ENCODE peak calls at places on chromosomes 12 and 14, in six cellular contexts. One of them, this sample, is unnamed.

GRCh38 chr12:52025301-52026172 is 18.8 kb downstream of the TAMALIN start:
- DNase-seq in transverse colon: peak
- DNase-seq in A549: peak
- DNase-seq in H1: peak
- DNase-seq in stomach: peak
- DNase-seq in HepG2: peak
- DNase-seq in this sample: peak

GRCh38 chr14:47044841-47045240 is 393.3 kb upstream of the RPL10L start:
- DNase-seq in stomach: peak
- DNase-seq in H1: peak
- DNase-seq in transverse colon: no peak
- DNase-seq in A549: no peak
- DNase-seq in HepG2: no peak
- DNase-seq in this sample: no peak

GRCh38 chr14:102580552-102581110 is 11.8 kb upstream of the RCOR1 start:
- DNase-seq in HepG2: no peak
- DNase-seq in A549: no peak
- DNase-seq in H1: no peak
- DNase-seq in stomach: no peak
- DNase-seq in transverse colon: no peak
- DNase-seq in this sample: no peak

GRCh38 chr12:15819644-15820437 is 30.7 kb upstream of the EPS8 start:
- DNase-seq in H1: no peak
- DNase-seq in HepG2: peak
- DNase-seq in A549: no peak
- DNase-seq in transverse colon: no peak
- DNase-seq in stomach: no peak
- DNase-seq in this sample: no peak

GRCh38 chr12:63348544-63348943 is 197.5 kb upstream of the AVPR1A start:
- DNase-seq in stomach: no peak
- DNase-seq in A549: no peak
- DNase-seq in transverse colon: no peak
- DNase-seq in H1: no peak
- DNase-seq in HepG2: no peak
- DNase-seq in this sample: no peak

GRCh38 chr12:6236641-6236940 is 36.4 kb downstream of the CD9 start:
- DNase-seq in H1: no peak
- DNase-seq in HepG2: no peak
- DNase-seq in stomach: no peak
- DNase-seq in A549: no peak
- DNase-seq in transverse colon: no peak
- DNase-seq in this sample: no peak

GRCh38 chr12:97899956-97900355 is 437.4 kb downstream of the RMST start:
- DNase-seq in stomach: no peak
- DNase-seq in HepG2: peak
- DNase-seq in A549: no peak
- DNase-seq in H1: no peak
- DNase-seq in transverse colon: no peak
- DNase-seq in this sample: no peak

GRCh38 chr12:116299064-116299463 is 21.6 kb upstream of the MED13L start:
- DNase-seq in H1: no peak
- DNase-seq in HepG2: no peak
- DNase-seq in transverse colon: no peak
- DNase-seq in A549: no peak
- DNase-seq in stomach: peak
- DNase-seq in this sample: no peak

GRCh38 chr12:3278681-3279414 is 201.7 kb downstream of the TSPAN9 start:
- DNase-seq in stomach: no peak
- DNase-seq in transverse colon: no peak
- DNase-seq in H1: no peak
- DNase-seq in A549: no peak
- DNase-seq in HepG2: no peak
- DNase-seq in this sample: no peak

GRCh38 chr12:40010899-40011774 is 94.7 kb downstream of the SLC2A13 start:
- DNase-seq in stomach: peak
- DNase-seq in HepG2: peak
- DNase-seq in H1: no peak
- DNase-seq in A549: peak
- DNase-seq in transverse colon: peak
- DNase-seq in this sample: peak

GRCh38 chr12:80044694-80045046 is 54.7 kb upstream of the OTOGL start:
- DNase-seq in A549: no peak
- DNase-seq in HepG2: no peak
- DNase-seq in H1: no peak
- DNase-seq in transverse colon: no peak
- DNase-seq in stomach: no peak
- DNase-seq in this sample: no peak

GRCh38 chr14:43539210-43539609 is 967.9 kb downstream of the FSCB start:
- DNase-seq in transverse colon: no peak
- DNase-seq in H1: no peak
- DNase-seq in stomach: no peak
- DNase-seq in A549: no peak
- DNase-seq in HepG2: peak
- DNase-seq in this sample: no peak

GRCh38 chr14:71221119-71221518 is 313.9 kb downstream of the PCNX1 start:
- DNase-seq in transverse colon: no peak
- DNase-seq in HepG2: no peak
- DNase-seq in A549: no peak
- DNase-seq in stomach: no peak
- DNase-seq in H1: no peak
- DNase-seq in this sample: no peak

GRCh38 chr14:75174066-75174465 is 2.3 kb downstream of the TMED10 start:
- DNase-seq in A549: no peak
- DNase-seq in HepG2: no peak
- DNase-seq in H1: no peak
- DNase-seq in stomach: no peak
- DNase-seq in transverse colon: no peak
- DNase-seq in this sample: no peak
- H3K4me3 ChIP-seq in A549: no peak
- H3K4me3 ChIP-seq in HepG2: peak
- H3K4me3 ChIP-seq in H1: no peak
- H3K4me3 ChIP-seq in stomach: no peak
- H3K4me3 ChIP-seq in transverse colon: no peak
- H3K4me3 ChIP-seq in this sample: no peak

GRCh38 chr12:47166365-47166764 is 86.6 kb upstream of the AMIGO2 start:
- DNase-seq in HepG2: no peak
- DNase-seq in H1: no peak
- DNase-seq in stomach: no peak
- DNase-seq in A549: no peak
- DNase-seq in transverse colon: no peak
- DNase-seq in this sample: no peak

GRCh38 chr12:47164116-47164515 is 84.4 kb upstream of the AMIGO2 start:
- DNase-seq in A549: no peak
- DNase-seq in HepG2: no peak
- DNase-seq in stomach: no peak
- DNase-seq in H1: no peak
- DNase-seq in transverse colon: no peak
- DNase-seq in this sample: no peak

GRCh38 chr12:47165934-47166333 is 86.2 kb upstream of the AMIGO2 start:
- DNase-seq in A549: no peak
- DNase-seq in stomach: no peak
- DNase-seq in H1: no peak
- DNase-seq in transverse colon: no peak
- DNase-seq in HepG2: no peak
- DNase-seq in this sample: peak

GRCh38 chr12:47160296-47161244 is 80.8 kb upstream of the AMIGO2 start:
- DNase-seq in A549: no peak
- DNase-seq in HepG2: no peak
- DNase-seq in stomach: no peak
- DNase-seq in transverse colon: no peak
- DNase-seq in H1: no peak
- DNase-seq in this sample: no peak

DNA sequence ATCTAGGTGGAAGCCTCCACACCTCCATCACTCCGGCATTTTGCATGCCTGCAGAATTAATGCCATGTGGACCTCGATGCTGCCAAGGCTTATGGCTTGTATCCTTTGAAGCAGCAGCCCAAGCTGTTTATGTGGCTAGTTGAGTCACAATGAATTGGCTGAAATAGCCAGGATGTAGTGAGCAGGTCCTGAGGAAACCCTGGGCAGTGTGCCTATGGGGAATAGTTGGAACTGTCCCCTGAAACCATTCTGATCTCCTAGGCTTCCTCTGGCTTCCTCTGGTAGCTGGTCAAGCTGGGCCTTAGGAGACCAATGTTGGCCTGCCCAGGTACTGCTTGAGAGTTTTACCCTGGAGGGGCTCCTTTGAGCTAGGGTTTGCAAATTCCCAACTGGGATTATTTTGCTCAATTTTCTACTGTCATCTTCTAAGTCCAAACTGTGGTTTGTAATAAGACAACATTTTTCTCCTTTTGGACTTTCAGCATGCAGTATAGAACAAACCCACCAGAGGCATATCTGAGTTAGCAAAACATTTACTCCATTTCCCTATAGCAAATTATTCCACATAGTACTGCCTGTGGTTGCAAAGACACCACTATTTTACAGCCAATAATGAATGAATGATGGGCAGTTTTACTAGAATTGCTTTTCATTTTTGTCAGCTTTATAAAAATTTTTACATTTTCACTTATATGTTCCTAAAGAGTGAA is 85.1 kb upstream of the AMIGO2 start:
- DNase-seq in A549: no peak
- DNase-seq in stomach: no peak
- DNase-seq in transverse colon: no peak
- DNase-seq in HepG2: no peak
- DNase-seq in H1: no peak
- DNase-seq in this sample: no peak
- TF ChIP-seq EP300 in A549: no peak
- TF ChIP-seq EP300 in stomach: no peak
- TF ChIP-seq EP300 in transverse colon: no peak
- TF ChIP-seq EP300 in HepG2: no peak
- TF ChIP-seq EP300 in H1: no peak
- TF ChIP-seq EP300 in this sample: no peak

DNA sequence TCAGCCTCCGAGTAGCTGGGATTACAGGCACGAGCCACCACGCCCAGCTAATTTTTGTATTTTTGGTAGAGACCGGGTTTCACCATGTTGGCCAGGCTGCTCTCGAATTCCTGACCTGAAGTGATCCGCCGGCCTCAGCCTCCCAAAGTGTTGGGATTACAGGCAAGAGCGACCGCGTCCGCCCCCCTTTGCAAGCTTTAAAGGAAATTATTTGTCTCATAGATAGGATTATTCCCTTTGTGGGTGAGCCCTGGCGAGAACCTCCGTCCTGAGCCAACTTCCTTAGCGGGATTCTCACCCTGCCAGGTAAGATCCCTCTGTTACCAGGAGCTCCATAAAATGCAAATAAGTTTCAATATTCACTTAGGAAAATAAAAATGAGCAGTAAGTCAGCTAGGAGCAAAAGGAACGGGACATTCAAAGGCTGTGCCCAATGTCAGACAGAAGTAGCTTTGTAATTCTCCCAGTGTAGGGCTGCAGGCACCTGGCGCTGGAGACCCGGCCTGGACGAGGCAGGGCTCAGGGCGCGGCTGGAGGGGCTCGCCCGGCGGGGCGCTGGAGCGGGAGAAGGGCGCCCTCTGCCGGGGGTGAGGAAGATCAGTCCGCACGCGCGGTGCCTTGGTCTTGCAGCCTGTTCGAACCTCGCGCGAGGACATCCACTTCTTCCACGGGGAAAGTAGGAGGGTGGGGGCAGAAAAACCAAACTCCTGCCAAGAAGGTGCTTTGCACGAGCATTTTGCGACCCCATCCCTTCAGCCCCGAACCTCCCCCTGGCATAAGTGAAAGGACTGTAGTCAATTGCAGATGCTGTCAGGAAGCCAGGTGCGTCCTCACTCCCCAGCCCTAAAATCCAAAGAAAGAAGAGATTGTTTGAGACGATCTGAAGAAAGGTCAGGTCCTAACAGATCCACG is 47.1 kb upstream of the PLXNC1 start:
- DNase-seq in HepG2: peak
- DNase-seq in stomach: peak
- DNase-seq in H1: peak
- DNase-seq in transverse colon: peak
- DNase-seq in A549: peak
- DNase-seq in this sample: peak
- TF ChIP-seq CTCF in HepG2: peak
- TF ChIP-seq CTCF in stomach: no peak
- TF ChIP-seq CTCF in H1: peak
- TF ChIP-seq CTCF in transverse colon: peak
- TF ChIP-seq CTCF in A549: peak
- TF ChIP-seq CTCF in this sample: peak

DNA sequence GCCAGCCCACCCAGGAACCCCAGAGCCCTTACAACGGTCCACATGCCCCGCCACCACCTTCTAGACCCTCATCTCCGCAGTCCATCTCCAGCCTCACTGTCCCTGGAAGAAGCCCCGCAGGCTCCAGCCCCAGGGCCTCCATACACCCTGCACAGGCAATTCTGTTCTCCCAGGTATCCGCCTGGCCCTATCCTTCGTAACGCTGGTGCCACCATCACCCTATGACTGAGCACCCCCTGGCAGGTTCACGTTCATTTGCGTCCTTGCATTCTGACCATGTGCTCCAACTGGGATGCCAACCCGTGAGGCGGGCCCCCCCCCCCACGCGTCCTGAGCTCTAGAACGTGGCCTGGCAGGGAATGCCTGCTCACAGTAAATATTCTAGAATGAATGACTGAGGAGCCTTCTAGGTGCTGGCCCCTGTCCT is 675 bp upstream of the SCARB1 start:
- DNase-seq in A549: no peak
- DNase-seq in H1: no peak
- DNase-seq in stomach: no peak
- DNase-seq in HepG2: no peak
- DNase-seq in transverse colon: no peak
- DNase-seq in this sample: no peak
- H3K4me3 ChIP-seq in A549: peak
- H3K4me3 ChIP-seq in H1: peak
- H3K4me3 ChIP-seq in stomach: peak
- H3K4me3 ChIP-seq in HepG2: peak
- H3K4me3 ChIP-seq in transverse colon: peak
- H3K4me3 ChIP-seq in this sample: peak

GRCh38 chr12:106044773-106045172 is 94.0 kb downstream of the NUAK1 start:
- DNase-seq in HepG2: no peak
- DNase-seq in H1: no peak
- DNase-seq in stomach: no peak
- DNase-seq in A549: no peak
- DNase-seq in transverse colon: no peak
- DNase-seq in this sample: no peak
- TF ChIP-seq EP300 in HepG2: no peak
- TF ChIP-seq EP300 in H1: no peak
- TF ChIP-seq EP300 in stomach: no peak
- TF ChIP-seq EP300 in A549: no peak
- TF ChIP-seq EP300 in transverse colon: no peak
- TF ChIP-seq EP300 in this sample: no peak

DNA sequence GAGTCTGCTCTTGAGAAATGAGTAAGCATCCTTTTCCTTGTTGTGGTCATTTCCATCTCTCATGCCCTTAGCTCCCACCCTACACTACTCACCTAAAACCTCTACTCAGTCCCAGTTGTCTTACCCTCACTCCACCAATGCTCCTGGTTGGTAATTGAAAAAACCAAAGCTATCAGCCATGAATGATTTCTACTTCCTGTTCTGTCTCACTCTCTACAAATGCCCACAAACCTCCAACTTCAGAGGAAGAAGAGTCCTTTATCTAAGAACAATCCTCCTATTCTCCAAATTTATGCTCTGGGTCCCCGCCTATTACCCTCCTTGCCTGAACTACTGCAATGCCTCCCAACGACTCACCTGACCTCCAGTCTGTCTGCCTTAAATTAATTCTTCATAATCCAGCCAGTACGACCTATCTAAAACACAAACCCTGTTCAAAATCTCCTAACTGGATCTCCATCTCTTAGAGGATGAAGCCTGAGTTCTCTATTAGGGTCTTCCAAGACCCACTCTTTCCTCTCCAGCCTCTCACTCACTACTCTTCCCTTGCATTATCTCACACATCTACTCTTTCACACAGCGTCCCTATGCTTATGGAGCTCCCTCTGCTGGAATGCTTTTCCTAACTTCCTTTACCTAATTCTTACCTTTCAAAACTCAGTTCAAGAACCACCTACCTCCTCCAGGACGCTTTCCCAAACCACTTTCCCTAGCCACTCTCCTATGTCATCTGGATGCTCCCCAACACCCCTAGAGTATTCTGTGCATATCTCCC is 2.2 kb downstream of the DHRS1 start:
- DNase-seq in transverse colon: no peak
- DNase-seq in HepG2: peak
- DNase-seq in stomach: no peak
- DNase-seq in A549: peak
- DNase-seq in H1: no peak
- DNase-seq in this sample: no peak
- TF ChIP-seq CTCF in transverse colon: peak
- TF ChIP-seq CTCF in HepG2: peak
- TF ChIP-seq CTCF in stomach: no peak
- TF ChIP-seq CTCF in A549: peak
- TF ChIP-seq CTCF in H1: no peak
- TF ChIP-seq CTCF in this sample: no peak